ENCODE peak calls at places on chromosomes 13 and 19, in five cellular contexts. T, R, S, Y and B are unnamed samples. For H3K27me3, the result is how much of the 10 kb centered on the place peaks cover.

GRCh38 chr13:97226788-97227627 is 4.9 kb downstream of the MBNL2 start:
- DNase-seq in T (peak), R (no peak), S (no peak), Y (peak), B (peak)

GRCh38 chr13:103031332-103031873 is 34.8 kb downstream of the SLC10A2 start:
- DNase-seq in T (no peak), R (no peak), S (no peak), Y (no peak), B (no peak)

GRCh38 chr19:38303517-38304351 is at the start of gene C19orf33:
- DNase-seq in T (peak), R (peak), S (no peak), Y (peak), B (no peak)

GRCh38 chr13:21069561-21070004 is 8.2 kb upstream of the LATS2 start:
- DNase-seq in T (no peak), R (peak), S (no peak), Y (peak), B (peak)

GRCh38 chr13:50707533-50708096 is 135.9 kb downstream of the DLEU7 start:
- DNase-seq in T (no peak), R (no peak), S (no peak), Y (no peak), B (no peak)

GRCh38 chr13:78657699-78658629 is 991 bp downstream of the OBI1 start:
- DNase-seq in T (peak), R (no peak), S (no peak), Y (no peak), B (peak)

GRCh38 chr19:29687897-29688728 is 22.9 kb downstream of the PLEKHF1 start:
- DNase-seq in T (no peak), R (peak), S (no peak), Y (no peak), B (no peak)

GRCh38 chr19:58546131-58546530 is 2.3 kb downstream of the TRIM28 start:
- DNase-seq in T (no peak), R (no peak), S (no peak), Y (no peak), B (no peak)

GRCh38 chr13:65725001-65725400 is 1505.1 kb downstream of the PCDH9 start:
- DNase-seq in T (no peak), R (peak), S (no peak), Y (no peak), B (no peak)

GRCh38 chr19:15622991-15623390 is 8.0 kb downstream of the CYP4F8 start:
- DNase-seq in T (no peak), R (no peak), S (no peak), Y (no peak), B (no peak)

GRCh38 chr13:44703371-44703770 is 127.2 kb upstream of the TSC22D1 start:
- DNase-seq in T (no peak), R (peak), S (no peak), Y (peak), B (no peak)

GRCh38 chr19:6239401-6239844 is 40.4 kb downstream of the MLLT1 start:
- DNase-seq in T (no peak), R (peak), S (no peak), Y (no peak), B (no peak)

GRCh38 chr19:41327499-41328156 is 17.7 kb downstream of the CCDC97 start:
- DNase-seq in T (peak), R (peak), S (no peak), Y (no peak), B (no peak)

GRCh38 chr19:18020212-18021067 is 12.5 kb downstream of the ARRDC2 start:
- DNase-seq in T (no peak), R (peak), S (no peak), Y (peak), B (no peak)

GRCh38 chr19:56705939-56706338 is 34.4 kb upstream of the ZNF835 start:
- DNase-seq in T (no peak), R (no peak), S (no peak), Y (no peak), B (no peak)

GRCh38 chr13:28429685-28430290 is 65.1 kb downstream of the FLT1 start:
- DNase-seq in T (peak), R (no peak), S (no peak), Y (no peak), B (peak)

GRCh38 chr13:105643966-105644365 is 891.5 kb downstream of the EFNB2 start:
- DNase-seq in T (no peak), R (no peak), S (no peak), Y (no peak), B (no peak)

GRCh38 chr13:47480121-47480520 is 521.0 kb downstream of the SUCLA2 start:
- DNase-seq in T (no peak), R (peak), S (no peak), Y (no peak), B (no peak)

GRCh38 chr19:16472992-16473391 is 1.2 kb upstream of the EPS15L1 start:
- DNase-seq in T (no peak), R (no peak), S (no peak), Y (no peak), B (no peak)

GRCh38 chr13:53191091-53191490 is 162.5 kb downstream of the OLFM4 start:
- DNase-seq in T (peak), R (peak), S (peak), Y (peak), B (peak)

GRCh38 chr13:43014162-43014561 is 9.2 kb upstream of the DNAJC15 start:
- DNase-seq in T (no peak), R (no peak), S (no peak), Y (no peak), B (no peak)

GRCh38 chr19:3494559-3494958 is 5.9 kb downstream of the DOHH start:
- DNase-seq in T (no peak), R (no peak), S (no peak), Y (no peak), B (no peak)

GRCh38 chr13:46295531-46296464 is 84.1 kb downstream of the LRRC63 start:
- DNase-seq in T (no peak), R (peak), S (no peak), Y (no peak), B (peak)

GRCh38 chr13:111474136-111475002 is 153.9 kb downstream of the TEX29 start:
- DNase-seq in T (peak), R (peak), S (peak), Y (peak), B (peak)

GRCh38 chr13:59963383-59963782 is 200.3 kb downstream of the DIAPH3 start:
- DNase-seq in T (peak), R (no peak), S (no peak), Y (no peak), B (no peak)

GRCh38 chr13:110319397-110319773 is 12.3 kb downstream of the COL4A2 start:
- DNase-seq in T (no peak), R (no peak), S (no peak), Y (no peak), B (no peak)

GRCh38 chr19:41352609-41353465 is 885 bp downstream of the TGFB1 start:
- DNase-seq in T (peak), R (no peak), S (peak), Y (peak), B (peak)

GRCh38 chr19:40693150-40693788 is 2.8 kb upstream of the NUMBL start:
- DNase-seq in T (no peak), R (no peak), S (no peak), Y (no peak), B (no peak)

GRCh38 chr13:29847501-29847983 is 2.9 kb downstream of the UBL3 start:
- DNase-seq in T (no peak), R (peak), S (peak), Y (peak), B (peak)

GRCh38 chr13:98537740-98538139 is 39.2 kb downstream of the STK24 start:
- DNase-seq in T (no peak), R (no peak), S (no peak), Y (no peak), B (no peak)

GRCh38 chr13:39779337-39780270 is 124.1 kb downstream of the COG6 start:
- DNase-seq in T (no peak), R (peak), S (no peak), Y (no peak), B (no peak)

GRCh38 chr19:1259206-1259872 is 9.8 kb upstream of the CIRBP start:
- DNase-seq in T (peak), R (no peak), S (peak), Y (peak), B (peak)

GRCh38 chr13:29210676-29211075 is 384.8 kb downstream of the SLC7A1 start:
- DNase-seq in T (no peak), R (no peak), S (no peak), Y (no peak), B (peak)

GRCh38 chr19:43934055-43934984 is 762 bp downstream of the ZNF45 start:
- DNase-seq in T (peak), R (peak), S (peak), Y (peak), B (peak)

GRCh38 chr13:77696863-77697207 is 652 bp upstream of the SLAIN1 start:
- DNase-seq in T (no peak), R (no peak), S (no peak), Y (no peak), B (no peak)

GRCh38 chr19:8161135-8161646 is 11.8 kb upstream of the FBN3 start:
- DNase-seq in T (peak), R (no peak), S (peak), Y (no peak), B (peak)

GRCh38 chr13:37395544-37395943 is 203.0 kb downstream of the POSTN start:
- DNase-seq in T (peak), R (no peak), S (peak), Y (no peak), B (no peak)

GRCh38 chr13:76473552-76474134 is 412.6 kb downstream of the KCTD12 start:
- DNase-seq in T (peak), R (peak), S (peak), Y (peak), B (peak)
- TF ChIP-seq EZH2 in T (no peak), R (no peak), S (no peak), Y (no peak), B (no peak)

GRCh38 chr19:48469056-48469881 is at the start of gene CYTH2:
- DNase-seq in T (peak), R (peak), S (peak), Y (peak), B (peak)
- TF ChIP-seq CTCF in T (no peak), R (no peak), S (no peak), Y (no peak), B (no peak)

DNA sequence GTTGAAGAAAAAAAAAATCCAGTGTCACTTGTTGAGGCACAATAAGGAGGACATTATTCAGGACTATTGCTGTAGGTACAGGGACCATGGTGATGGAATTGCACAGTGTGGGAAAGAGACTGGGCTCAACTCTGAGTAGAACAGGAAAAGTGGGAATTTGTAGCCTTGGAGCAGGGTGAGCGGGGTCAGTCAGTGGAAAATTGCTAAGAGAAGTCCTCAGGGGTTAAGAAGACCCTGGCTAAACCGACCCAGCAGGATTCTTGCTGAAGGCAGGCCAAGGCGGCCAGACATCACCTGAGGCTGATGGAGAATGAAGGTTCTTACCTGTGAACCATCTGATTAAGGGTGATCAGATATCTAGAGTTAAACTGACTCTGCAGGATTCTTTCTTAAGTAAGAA is 12.5 kb downstream of the LAIR2 start:
- DNase-seq in T (no peak), R (no peak), S (no peak), Y (no peak), B (no peak)
- H3K27me3 ChIP-seq in T (under half), R (under half), S (under half), Y (under half), B (under half)

DNA sequence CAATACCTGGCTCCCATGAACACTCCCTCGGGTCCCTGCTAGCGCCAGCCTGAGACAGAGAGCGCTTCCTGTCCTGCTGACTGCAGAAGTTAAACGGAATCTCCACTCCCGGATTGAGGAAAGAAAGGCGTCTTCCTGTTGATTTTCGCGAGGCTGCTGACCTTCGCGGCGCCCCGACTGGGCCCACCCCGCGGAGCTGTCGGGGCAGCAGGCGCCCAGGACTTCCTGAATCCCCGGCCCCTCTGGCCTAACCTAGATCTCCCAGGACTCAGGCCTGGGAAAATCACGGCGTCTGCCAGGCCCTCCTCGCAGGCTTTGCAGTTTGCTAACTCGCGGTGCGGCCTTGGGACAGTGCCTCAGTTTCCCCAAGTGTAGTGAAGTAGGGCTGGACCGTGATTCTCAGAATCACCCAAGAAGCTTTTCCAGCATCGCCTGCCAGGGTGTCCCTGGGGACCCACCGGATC is 108.8 kb downstream of the KCTD15 start:
- DNase-seq in T (peak), R (no peak), S (peak), Y (peak), B (no peak)
- TF ChIP-seq EZH2 in T (peak), R (peak), S (no peak), Y (no peak), B (peak)

GRCh38 chr19:46825731-46826055 is 25.0 kb downstream of the AP2S1 start:
- DNase-seq in T (no peak), R (no peak), S (no peak), Y (no peak), B (no peak)

GRCh38 chr19:46823049-46823448 is 27.6 kb downstream of the AP2S1 start:
- DNase-seq in T (no peak), R (no peak), S (peak), Y (no peak), B (peak)

GRCh38 chr19:46824887-46825730 is 25.5 kb downstream of the AP2S1 start:
- DNase-seq in T (no peak), R (no peak), S (no peak), Y (no peak), B (no peak)

GRCh38 chr19:46818812-46819211 is 30.4 kb upstream of the SLC1A5 start:
- DNase-seq in T (peak), R (no peak), S (no peak), Y (no peak), B (peak)

DNA sequence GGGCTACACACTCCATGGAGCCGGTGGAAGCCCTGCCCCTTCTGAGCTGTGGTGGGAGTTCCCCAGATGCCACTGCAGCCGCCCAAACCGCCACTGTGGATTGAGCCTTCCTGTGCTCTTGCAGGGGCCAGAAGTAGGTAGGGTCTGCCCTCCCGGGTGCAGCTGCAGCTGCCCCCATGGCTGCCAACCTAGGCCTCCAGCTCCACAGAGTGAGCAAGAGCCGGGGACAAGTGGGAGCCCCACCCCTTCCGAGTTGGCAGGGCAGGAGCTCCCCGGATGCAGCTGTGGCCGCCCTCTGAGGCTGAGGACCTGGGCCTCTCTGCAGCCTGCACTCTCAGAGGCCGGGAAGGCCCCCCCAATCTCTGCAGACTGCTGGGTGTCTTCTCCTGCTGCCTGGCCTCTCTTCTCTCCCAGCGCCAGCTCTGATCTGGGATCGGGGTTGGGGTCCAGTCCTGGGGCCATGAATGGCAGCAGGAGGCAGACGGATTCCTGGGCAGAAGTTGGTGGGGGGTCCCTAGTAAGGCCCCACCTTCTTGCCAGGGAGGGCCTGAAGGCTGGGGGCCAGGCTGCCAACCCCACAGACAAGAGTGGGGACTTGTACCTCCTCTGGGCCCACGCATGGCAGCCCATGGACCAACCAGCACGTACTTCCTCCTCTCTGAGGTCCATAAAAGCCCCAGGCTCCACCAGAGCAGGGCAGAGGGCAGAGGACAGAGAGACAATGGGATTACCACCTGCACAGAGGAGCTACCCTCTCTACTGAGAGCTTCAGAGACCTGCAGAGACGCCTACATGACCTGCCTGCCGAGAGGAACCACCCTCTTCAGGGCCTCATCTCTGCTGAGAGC is 28.9 kb downstream of the AP2S1 start:
- DNase-seq in T (no peak), R (no peak), S (peak), Y (peak), B (no peak)
- TF ChIP-seq CTCF in T (no peak), R (no peak), S (no peak), Y (no peak), B (no peak)

DNA sequence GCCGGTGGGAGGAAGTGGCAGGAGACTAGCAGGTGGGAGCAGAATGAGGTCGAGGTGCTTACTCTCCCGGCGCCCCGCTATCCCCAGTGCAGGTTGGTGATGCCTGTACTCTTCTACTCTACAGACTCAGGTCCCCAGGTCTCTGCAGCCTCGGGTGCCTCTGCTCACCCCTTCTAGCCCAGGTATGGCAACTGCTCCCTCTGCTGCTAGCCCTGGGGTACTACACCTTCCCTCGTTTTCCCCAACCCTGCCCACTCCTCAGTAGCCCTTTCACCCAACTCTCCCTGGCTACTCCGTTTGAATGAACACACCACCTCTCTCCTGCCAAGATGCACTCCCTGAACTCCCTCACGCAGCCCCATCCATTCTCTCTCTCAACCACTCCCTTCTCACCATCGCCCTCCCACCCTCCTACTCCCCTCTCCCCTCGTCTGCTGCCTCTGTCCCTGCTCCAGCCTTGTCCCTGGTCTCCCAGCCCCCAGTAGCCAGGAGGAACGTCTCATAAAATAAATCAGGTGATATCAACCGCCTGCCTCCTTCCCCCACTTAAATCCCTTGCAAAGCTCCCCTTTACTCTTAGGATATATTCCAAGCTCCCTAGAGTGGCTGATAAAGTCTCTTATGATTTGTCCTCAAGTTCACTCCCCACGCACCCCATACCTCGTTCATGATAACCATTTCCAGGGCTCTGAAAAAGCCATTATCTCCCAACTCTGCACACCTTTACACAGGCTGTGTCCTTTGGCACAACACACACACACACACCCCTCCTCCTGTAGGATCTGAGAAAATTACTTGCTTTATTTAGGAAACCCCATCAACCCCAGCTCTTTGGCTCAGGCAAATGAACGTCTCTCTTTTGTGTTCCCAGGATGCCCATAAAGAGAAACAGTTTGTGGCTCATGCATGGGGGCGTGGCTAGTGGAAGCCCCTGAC is 8.2 kb upstream of the MEIS3 start:
- DNase-seq in T (peak), R (peak), S (peak), Y (peak), B (peak)
- H3K27me3 ChIP-seq in T (half or more), R (under half), S (under half), Y (under half), B (under half)

GRCh38 chr13:41631296-41631965 is 174.1 kb downstream of the RGCC start:
- DNase-seq in T (no peak), R (no peak), S (no peak), Y (no peak), B (no peak)

GRCh38 chr13:41639237-41639904 is 182.0 kb downstream of the RGCC start:
- DNase-seq in T (no peak), R (no peak), S (no peak), Y (no peak), B (no peak)

GRCh38 chr13:41634407-41634806 is 177.1 kb downstream of the RGCC start:
- DNase-seq in T (no peak), R (no peak), S (no peak), Y (no peak), B (no peak)

GRCh38 chr13:41637578-41637977 is 180.2 kb downstream of the RGCC start:
- DNase-seq in T (no peak), R (no peak), S (no peak), Y (no peak), B (no peak)

DNA sequence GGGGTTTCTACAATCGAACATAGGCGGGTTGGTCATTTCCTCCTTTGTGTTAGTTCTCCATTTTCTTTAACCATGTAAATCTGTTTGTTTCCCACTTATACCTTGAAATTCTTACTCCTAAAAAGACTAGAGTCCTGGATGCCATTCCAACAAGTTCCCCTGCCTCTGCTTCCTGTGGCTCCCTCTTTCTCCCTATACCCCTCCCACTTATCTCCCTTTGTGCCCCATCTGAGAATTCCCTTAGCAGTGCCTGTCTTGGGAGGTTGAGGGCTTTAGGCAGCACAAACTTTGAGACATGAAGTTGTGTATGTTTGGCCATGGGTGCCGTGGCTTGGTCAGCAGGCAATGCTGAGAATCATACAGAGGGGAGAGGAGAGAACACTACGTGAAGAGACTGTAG is 176.4 kb downstream of the RGCC start:
- DNase-seq in T (peak), R (no peak), S (no peak), Y (no peak), B (no peak)
- TF ChIP-seq EZH2 in T (no peak), R (no peak), S (no peak), Y (no peak), B (no peak)